ENCODE peak calls at places on chromosome 17, in eight cellular contexts. G, P, L, J, Q, N, I and S are unnamed samples. For H3K36me3, the result is how much of the 10 kb centered on the place peaks cover.

GRCh38 chr17:50259484-50260324 is 14.6 kb upstream of the TMEM92 start:
- DNase-seq in G (peak), P (no peak), L (no peak), J (peak), Q (peak), N (peak), I (peak), S (peak)

GRCh38 chr17:35740997-35741931 is 9.8 kb downstream of the RASL10B start:
- DNase-seq in G (no peak), P (no peak), L (peak), J (peak), Q (no peak), N (peak), I (no peak), S (no peak)

GRCh38 chr17:58121925-58122324 is 26.3 kb upstream of the OR4D1 start:
- DNase-seq in G (peak), P (no peak), L (peak), J (peak), Q (no peak), N (no peak), I (no peak), S (no peak)

GRCh38 chr17:52233176-52233575 is 74.7 kb upstream of the CA10 start:
- DNase-seq in G (no peak), P (no peak), L (no peak), J (no peak), Q (no peak), N (no peak), I (no peak), S (no peak)

GRCh38 chr17:66165537-66166123 is 26.3 kb downstream of the CEP112 start:
- DNase-seq in G (peak), P (no peak), L (peak), J (peak), Q (no peak), N (no peak), I (no peak), S (no peak)

GRCh38 chr17:45086865-45087495 is 25.9 kb downstream of the NMT1 start:
- DNase-seq in G (no peak), P (no peak), L (no peak), J (peak), Q (no peak), N (no peak), I (no peak), S (peak)

GRCh38 chr17:48406936-48407567 is 23.0 kb downstream of the SKAP1 start:
- DNase-seq in G (no peak), P (no peak), L (no peak), J (no peak), Q (no peak), N (no peak), I (no peak), S (no peak)

GRCh38 chr17:60899115-60899514 is 221.5 kb downstream of the BCAS3 start:
- DNase-seq in G (no peak), P (no peak), L (no peak), J (no peak), Q (no peak), N (no peak), I (no peak), S (no peak)

GRCh38 chr17:47267354-47267828 is 13.8 kb downstream of the ITGB3 start:
- DNase-seq in G (peak), P (no peak), L (no peak), J (peak), Q (no peak), N (no peak), I (no peak), S (no peak)

GRCh38 chr17:42189651-42189965 is 4.4 kb upstream of the HCRT start:
- DNase-seq in G (no peak), P (no peak), L (no peak), J (no peak), Q (no peak), N (no peak), I (no peak), S (peak)

GRCh38 chr17:39979865-39980401 is 674 bp upstream of the PSMD3 start:
- DNase-seq in G (peak), P (no peak), L (peak), J (no peak), Q (peak), N (no peak), I (no peak), S (no peak)

GRCh38 chr17:11948791-11949190 is 48.5 kb downstream of the ZNF18 start:
- DNase-seq in G (peak), P (no peak), L (no peak), J (peak), Q (no peak), N (no peak), I (no peak), S (no peak)

GRCh38 chr17:29007456-29008455 is 1.9 kb upstream of the SEZ6 start:
- DNase-seq in G (peak), P (no peak), L (no peak), J (peak), Q (no peak), N (no peak), I (no peak), S (no peak)

GRCh38 chr17:42679001-42679491 is 2.3 kb upstream of the PLEKHH3 start:
- DNase-seq in G (peak), P (no peak), L (peak), J (peak), Q (peak), N (peak), I (peak), S (no peak)

GRCh38 chr17:42526031-42526444 is 10.0 kb upstream of the NAGLU start:
- DNase-seq in G (peak), P (peak), L (no peak), J (peak), Q (no peak), N (peak), I (no peak), S (peak)

GRCh38 chr17:48952904-48953303 is 8.3 kb upstream of the SNF8 start:
- DNase-seq in G (no peak), P (no peak), L (no peak), J (no peak), Q (no peak), N (no peak), I (no peak), S (no peak)

GRCh38 chr17:8997994-8998628 is 23.2 kb upstream of the NTN1 start:
- DNase-seq in G (peak), P (peak), L (peak), J (peak), Q (no peak), N (no peak), I (peak), S (peak)

GRCh38 chr17:74493381-74493833 is 27.0 kb downstream of the CD300A start:
- DNase-seq in G (peak), P (peak), L (peak), J (peak), Q (peak), N (no peak), I (peak), S (peak)

GRCh38 chr17:44801880-44802279 is 28.2 kb downstream of the GJC1 start:
- DNase-seq in G (no peak), P (no peak), L (no peak), J (no peak), Q (no peak), N (no peak), I (no peak), S (no peak)

GRCh38 chr17:7290166-7290565 is 4.3 kb downstream of the YBX2 start:
- DNase-seq in G (no peak), P (no peak), L (no peak), J (peak), Q (no peak), N (no peak), I (no peak), S (no peak)

GRCh38 chr17:68322630-68323029 is 31.3 kb downstream of the ARSG start:
- DNase-seq in G (peak), P (no peak), L (no peak), J (no peak), Q (no peak), N (no peak), I (no peak), S (no peak)

GRCh38 chr17:50562266-50563094 is 2.0 kb downstream of the CACNA1G start:
- DNase-seq in G (peak), P (no peak), L (peak), J (no peak), Q (no peak), N (no peak), I (no peak), S (no peak)

GRCh38 chr17:27471321-27472269 is 15.3 kb downstream of the KSR1 start:
- DNase-seq in G (peak), P (no peak), L (no peak), J (no peak), Q (no peak), N (no peak), I (peak), S (no peak)

GRCh38 chr17:77363821-77364361 is 223.1 kb downstream of the SEC14L1 start:
- DNase-seq in G (peak), P (peak), L (no peak), J (peak), Q (peak), N (peak), I (peak), S (peak)

GRCh38 chr17:6910987-6911603 is 79.6 kb upstream of the TEKT1 start:
- DNase-seq in G (peak), P (no peak), L (peak), J (no peak), Q (no peak), N (no peak), I (no peak), S (no peak)

GRCh38 chr17:57578608-57578990 is 166.5 kb downstream of the CCDC182 start:
- DNase-seq in G (peak), P (no peak), L (no peak), J (no peak), Q (no peak), N (peak), I (no peak), S (no peak)

GRCh38 chr17:19365499-19365817 is 2.9 kb upstream of the B9D1 start:
- DNase-seq in G (no peak), P (no peak), L (no peak), J (peak), Q (no peak), N (no peak), I (peak), S (no peak)

GRCh38 chr17:59074494-59074893 is 32.2 kb downstream of the TRIM37 start:
- DNase-seq in G (peak), P (no peak), L (no peak), J (peak), Q (no peak), N (no peak), I (no peak), S (no peak)

GRCh38 chr17:80101160-80101945 is at the start of gene GAA:
- DNase-seq in G (peak), P (peak), L (peak), J (peak), Q (peak), N (peak), I (peak), S (peak)

GRCh38 chr17:50800196-50800700 is 32.9 kb upstream of the ANKRD40CL start:
- DNase-seq in G (no peak), P (no peak), L (no peak), J (peak), Q (no peak), N (no peak), I (no peak), S (no peak)

GRCh38 chr17:58886514-58886913 is 130.9 kb downstream of the PPM1E start:
- DNase-seq in G (no peak), P (no peak), L (no peak), J (no peak), Q (no peak), N (no peak), I (no peak), S (no peak)

GRCh38 chr17:29048440-29049360 is 5.8 kb downstream of the PIPOX start:
- DNase-seq in G (peak), P (no peak), L (peak), J (no peak), Q (no peak), N (no peak), I (no peak), S (no peak)

GRCh38 chr17:19327039-19327776 is 35.3 kb downstream of the B9D1 start:
- DNase-seq in G (peak), P (no peak), L (no peak), J (peak), Q (no peak), N (no peak), I (peak), S (no peak)

GRCh38 chr17:17783825-17784598 is 52.8 kb downstream of the SREBF1 start:
- DNase-seq in G (peak), P (peak), L (peak), J (no peak), Q (peak), N (peak), I (no peak), S (peak)

GRCh38 chr17:42553866-42554249 is 1.1 kb downstream of the HSD17B1 start:
- DNase-seq in G (peak), P (no peak), L (no peak), J (peak), Q (no peak), N (no peak), I (peak), S (peak)

GRCh38 chr17:35748323-35748960 is 4.6 kb downstream of the GAS2L2 start:
- DNase-seq in G (no peak), P (no peak), L (no peak), J (peak), Q (no peak), N (peak), I (peak), S (no peak)

GRCh38 chr17:45222273-45222993 is 748 bp downstream of the FMNL1 start:
- DNase-seq in G (no peak), P (no peak), L (peak), J (no peak), Q (no peak), N (no peak), I (no peak), S (peak)

GRCh38 chr17:77153487-77153886 is 12.7 kb downstream of the SEC14L1 start:
- DNase-seq in G (peak), P (no peak), L (no peak), J (no peak), Q (no peak), N (no peak), I (no peak), S (no peak)

GRCh38 chr17:67481808-67482207 is 104.7 kb downstream of the PITPNC1 start:
- DNase-seq in G (peak), P (no peak), L (no peak), J (no peak), Q (no peak), N (no peak), I (no peak), S (no peak)

DNA sequence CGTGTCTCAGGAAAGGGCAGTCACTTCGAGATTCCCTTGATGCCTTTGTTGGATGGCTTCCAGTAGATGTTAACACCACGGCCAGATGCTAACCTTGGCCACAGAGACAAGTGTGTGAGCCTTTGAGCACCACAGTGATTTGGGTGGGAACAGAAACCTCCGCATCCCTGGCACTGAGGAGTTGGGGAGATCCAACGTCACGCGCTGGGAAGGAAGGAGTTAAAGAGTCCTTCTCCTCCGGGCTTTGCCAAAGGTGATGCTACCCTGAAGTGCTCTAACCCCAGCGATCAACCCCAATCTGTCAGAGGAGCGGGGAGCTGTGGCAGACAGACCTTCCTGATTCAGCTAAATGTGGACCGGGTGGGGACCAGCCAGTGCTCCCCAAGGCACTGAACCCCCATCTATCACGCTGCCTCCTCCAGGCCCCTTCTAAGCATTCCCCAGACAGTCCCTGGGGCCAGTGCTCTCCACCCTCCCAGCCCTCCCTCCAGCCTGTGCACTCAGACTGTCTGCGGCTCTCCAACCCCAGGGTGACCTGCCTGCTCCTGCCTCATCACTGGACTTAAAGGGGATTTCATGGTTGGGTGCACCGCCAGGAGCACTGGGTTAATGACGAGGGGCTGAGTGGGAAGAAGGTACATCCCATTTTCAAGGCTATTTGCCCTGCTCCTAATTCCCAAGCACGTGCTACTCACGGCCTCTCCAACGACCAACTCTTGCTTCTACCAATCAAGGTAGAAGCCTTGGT is 3.2 kb upstream of the ABR start:
- DNase-seq in G (no peak), P (no peak), L (no peak), J (peak), Q (no peak), N (peak), I (no peak), S (no peak)
- H3K27ac ChIP-seq in G (no peak), P (peak), L (no peak), J (no peak), Q (no peak), N (no peak), I (no peak), S (no peak)

GRCh38 chr17:82081546-82081945 is 15.9 kb upstream of the DUS1L start:
- DNase-seq in G (no peak), P (no peak), L (no peak), J (no peak), Q (no peak), N (no peak), I (no peak), S (no peak)
- H3K36me3 ChIP-seq in G (under half), P (half or more), L (under half), J (under half), Q (under half), N (under half), I (half or more), S (half or more)

GRCh38 chr17:81419886-81420768 is 24.9 kb downstream of the BAHCC1 start:
- DNase-seq in G (peak), P (peak), L (no peak), J (no peak), Q (no peak), N (no peak), I (no peak), S (no peak)

GRCh38 chr17:81418710-81419332 is 23.6 kb downstream of the BAHCC1 start:
- DNase-seq in G (peak), P (no peak), L (no peak), J (no peak), Q (no peak), N (no peak), I (no peak), S (no peak)

GRCh38 chr17:81417879-81418709 is 22.8 kb downstream of the BAHCC1 start:
- DNase-seq in G (no peak), P (no peak), L (no peak), J (no peak), Q (no peak), N (no peak), I (no peak), S (no peak)

GRCh38 chr17:81420769-81421462 is 25.7 kb downstream of the BAHCC1 start:
- DNase-seq in G (peak), P (peak), L (no peak), J (peak), Q (no peak), N (peak), I (peak), S (no peak)

DNA sequence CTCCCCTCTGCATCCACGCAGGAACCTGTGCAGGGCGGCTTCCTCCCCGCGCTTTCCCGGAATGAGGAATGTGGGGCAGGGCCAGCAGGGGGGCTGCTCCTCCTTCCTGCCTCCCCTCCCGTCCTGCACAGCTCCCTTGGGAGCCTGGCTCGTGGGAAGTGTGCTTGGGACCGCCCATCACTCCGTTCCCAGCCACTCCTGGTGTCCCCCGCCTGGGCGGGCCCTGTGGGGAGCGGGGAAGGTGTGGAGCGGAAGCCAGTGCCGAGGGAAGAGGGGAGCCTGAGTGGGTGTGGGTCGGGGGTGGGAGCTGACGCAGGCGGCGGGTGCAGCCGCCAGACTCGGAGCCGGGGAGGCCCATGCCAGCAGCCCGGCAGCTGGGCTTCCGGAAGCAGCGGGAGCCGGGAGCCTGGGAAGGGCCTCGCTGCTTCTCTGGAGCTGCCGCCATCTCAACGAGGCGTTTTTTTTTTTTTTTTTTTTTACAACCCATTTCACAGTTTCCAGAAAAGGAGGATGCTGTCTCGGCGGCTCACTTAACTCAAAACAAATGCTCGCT is 24.2 kb downstream of the BAHCC1 start:
- DNase-seq in G (peak), P (peak), L (no peak), J (peak), Q (peak), N (peak), I (peak), S (no peak)
- H3K27ac ChIP-seq in G (peak), P (peak), L (no peak), J (peak), Q (peak), N (peak), I (peak), S (peak)

GRCh38 chr17:81586096-81586495 is 33.9 kb upstream of the FAAP100 start:
- DNase-seq in G (no peak), P (no peak), L (peak), J (no peak), Q (no peak), N (no peak), I (no peak), S (no peak)
- H3K36me3 ChIP-seq in G (half or more), P (half or more), L (half or more), J (half or more), Q (under half), N (half or more), I (half or more), S (half or more)

GRCh38 chr17:37743612-37743874 is 1.3 kb downstream of the HNF1B start:
- DNase-seq in G (no peak), P (no peak), L (no peak), J (no peak), Q (no peak), N (peak), I (peak), S (no peak)
- H3K27ac ChIP-seq in G (no peak), P (no peak), L (no peak), J (no peak), Q (no peak), N (peak), I (peak), S (no peak)

DNA sequence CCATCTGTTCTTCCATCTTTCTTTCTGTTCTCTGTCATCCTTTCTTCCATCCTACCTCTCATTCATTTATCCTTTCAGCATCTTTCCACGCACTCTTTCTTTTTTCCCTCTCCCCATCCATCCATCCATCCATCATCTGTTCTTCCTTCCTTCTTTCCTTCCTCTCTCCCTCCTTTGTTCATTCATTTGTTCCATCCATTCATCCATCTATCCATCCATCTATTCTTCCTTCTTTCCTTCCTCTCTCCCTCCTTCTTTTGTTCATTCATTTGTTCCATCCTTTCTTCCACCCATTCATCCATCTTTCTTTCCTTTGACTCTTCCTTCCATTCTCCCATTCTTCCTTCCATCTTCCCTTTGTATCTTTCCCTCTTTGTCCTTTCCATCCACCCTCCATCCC is 39.2 kb downstream of the ARHGAP23 start:
- DNase-seq in G (no peak), P (no peak), L (no peak), J (no peak), Q (no peak), N (no peak), I (no peak), S (no peak)
- H3K36me3 ChIP-seq in G (under half), P (half or more), L (under half), J (half or more), Q (under half), N (under half), I (under half), S (under half)

GRCh38 chr17:65047939-65048338 is 8.6 kb downstream of the GNA13 start:
- DNase-seq in G (no peak), P (no peak), L (no peak), J (no peak), Q (no peak), N (no peak), I (no peak), S (no peak)

GRCh38 chr17:65049085-65049756 is 7.3 kb downstream of the GNA13 start:
- DNase-seq in G (no peak), P (no peak), L (no peak), J (no peak), Q (no peak), N (no peak), I (no peak), S (no peak)

GRCh38 chr17:65050438-65050837 is 6.1 kb downstream of the GNA13 start:
- DNase-seq in G (no peak), P (no peak), L (no peak), J (no peak), Q (no peak), N (no peak), I (no peak), S (no peak)

GRCh38 chr17:65046236-65046635 is 10.3 kb downstream of the GNA13 start:
- DNase-seq in G (no peak), P (no peak), L (no peak), J (no peak), Q (no peak), N (no peak), I (no peak), S (no peak)

GRCh38 chr17:65048441-65048840 is 8.1 kb downstream of the GNA13 start:
- DNase-seq in G (no peak), P (no peak), L (no peak), J (no peak), Q (no peak), N (no peak), I (no peak), S (no peak)
- H3K27ac ChIP-seq in G (no peak), P (peak), L (peak), J (no peak), Q (no peak), N (no peak), I (no peak), S (peak)

GRCh38 chr17:75995385-75995925 is 5.2 kb upstream of the CDK3 start:
- DNase-seq in G (no peak), P (no peak), L (no peak), J (peak), Q (no peak), N (peak), I (no peak), S (peak)
- H3K36me3 ChIP-seq in G (under half), P (under half), L (under half), J (under half), Q (under half), N (under half), I (under half), S (half or more)